ENCODE peak calls at places on chromosomes 13 and 19, in six cellular contexts. One of them, this sample, is unnamed.

GRCh38 chr19:57473646-57474045 is 3.7 kb downstream of the ZNF772 start:
- DNase-seq in lower lobe of right lung: no peak
- DNase-seq in substantia nigra: no peak
- DNase-seq in naive thymus-derived CD8-positive, alpha-beta T cell: no peak
- DNase-seq in SK-MEL-5: no peak
- DNase-seq in kidney: no peak
- DNase-seq in this sample: no peak

GRCh38 chr19:1553415-1553814 is 14.7 kb downstream of the MEX3D start:
- DNase-seq in lower lobe of right lung: no peak
- DNase-seq in substantia nigra: no peak
- DNase-seq in naive thymus-derived CD8-positive, alpha-beta T cell: no peak
- DNase-seq in SK-MEL-5: no peak
- DNase-seq in kidney: no peak
- DNase-seq in this sample: no peak

GRCh38 chr19:54523403-54523802 is 20.8 kb downstream of the LAIR2 start:
- DNase-seq in lower lobe of right lung: no peak
- DNase-seq in substantia nigra: no peak
- DNase-seq in naive thymus-derived CD8-positive, alpha-beta T cell: no peak
- DNase-seq in SK-MEL-5: no peak
- DNase-seq in kidney: no peak
- DNase-seq in this sample: no peak

GRCh38 chr19:34431681-34432402 is 3.7 kb downstream of the UBA2 start:
- DNase-seq in lower lobe of right lung: no peak
- DNase-seq in substantia nigra: no peak
- DNase-seq in naive thymus-derived CD8-positive, alpha-beta T cell: no peak
- DNase-seq in SK-MEL-5: no peak
- DNase-seq in kidney: no peak
- DNase-seq in this sample: no peak

GRCh38 chr19:37963190-37963947 is 56.4 kb downstream of the SIPA1L3 start:
- DNase-seq in lower lobe of right lung: no peak
- DNase-seq in substantia nigra: no peak
- DNase-seq in naive thymus-derived CD8-positive, alpha-beta T cell: no peak
- DNase-seq in SK-MEL-5: no peak
- DNase-seq in kidney: no peak
- DNase-seq in this sample: no peak

GRCh38 chr19:3178377-3178972 is at the start of gene S1PR4:
- DNase-seq in lower lobe of right lung: peak
- DNase-seq in substantia nigra: no peak
- DNase-seq in naive thymus-derived CD8-positive, alpha-beta T cell: peak
- DNase-seq in SK-MEL-5: no peak
- DNase-seq in kidney: peak
- DNase-seq in this sample: no peak

GRCh38 chr19:17125052-17125727 is 49.6 kb downstream of the MYO9B start:
- DNase-seq in lower lobe of right lung: no peak
- DNase-seq in substantia nigra: no peak
- DNase-seq in naive thymus-derived CD8-positive, alpha-beta T cell: no peak
- DNase-seq in SK-MEL-5: peak
- DNase-seq in kidney: no peak
- DNase-seq in this sample: no peak

GRCh38 chr13:30752201-30752797 is 17.0 kb downstream of the ALOX5AP start:
- DNase-seq in lower lobe of right lung: no peak
- DNase-seq in substantia nigra: no peak
- DNase-seq in naive thymus-derived CD8-positive, alpha-beta T cell: no peak
- DNase-seq in SK-MEL-5: no peak
- DNase-seq in kidney: no peak
- DNase-seq in this sample: no peak

GRCh38 chr13:99987180-99988047 is 5.8 kb downstream of the ZIC2 start:
- DNase-seq in lower lobe of right lung: no peak
- DNase-seq in substantia nigra: no peak
- DNase-seq in naive thymus-derived CD8-positive, alpha-beta T cell: no peak
- DNase-seq in SK-MEL-5: no peak
- DNase-seq in kidney: no peak
- DNase-seq in this sample: no peak

GRCh38 chr13:83563499-83563898 is 318.8 kb downstream of the SLITRK1 start:
- DNase-seq in lower lobe of right lung: no peak
- DNase-seq in substantia nigra: no peak
- DNase-seq in naive thymus-derived CD8-positive, alpha-beta T cell: no peak
- DNase-seq in SK-MEL-5: no peak
- DNase-seq in kidney: no peak
- DNase-seq in this sample: no peak

GRCh38 chr19:47315125-47315821 is 5.6 kb downstream of the C5AR1 start:
- DNase-seq in lower lobe of right lung: peak
- DNase-seq in substantia nigra: no peak
- DNase-seq in naive thymus-derived CD8-positive, alpha-beta T cell: no peak
- DNase-seq in SK-MEL-5: peak
- DNase-seq in kidney: no peak
- DNase-seq in this sample: no peak

GRCh38 chr19:10189631-10190425 is 4.9 kb downstream of the DNMT1 start:
- DNase-seq in lower lobe of right lung: no peak
- DNase-seq in substantia nigra: no peak
- DNase-seq in naive thymus-derived CD8-positive, alpha-beta T cell: no peak
- DNase-seq in SK-MEL-5: no peak
- DNase-seq in kidney: peak
- DNase-seq in this sample: no peak

GRCh38 chr13:34816543-34816942 is 125.5 kb upstream of the NBEA start:
- DNase-seq in lower lobe of right lung: no peak
- DNase-seq in substantia nigra: no peak
- DNase-seq in naive thymus-derived CD8-positive, alpha-beta T cell: no peak
- DNase-seq in SK-MEL-5: peak
- DNase-seq in kidney: no peak
- DNase-seq in this sample: no peak

GRCh38 chr13:50589139-50589538 is 254.4 kb downstream of the DLEU7 start:
- DNase-seq in lower lobe of right lung: no peak
- DNase-seq in substantia nigra: no peak
- DNase-seq in naive thymus-derived CD8-positive, alpha-beta T cell: no peak
- DNase-seq in SK-MEL-5: no peak
- DNase-seq in kidney: no peak
- DNase-seq in this sample: no peak

GRCh38 chr19:14103310-14103709 is 12.8 kb upstream of the SAMD1 start:
- DNase-seq in lower lobe of right lung: no peak
- DNase-seq in substantia nigra: no peak
- DNase-seq in naive thymus-derived CD8-positive, alpha-beta T cell: no peak
- DNase-seq in SK-MEL-5: no peak
- DNase-seq in kidney: no peak
- DNase-seq in this sample: no peak

GRCh38 chr13:107576430-107576829 is 638.9 kb downstream of the LIG4 start:
- DNase-seq in lower lobe of right lung: no peak
- DNase-seq in substantia nigra: no peak
- DNase-seq in naive thymus-derived CD8-positive, alpha-beta T cell: no peak
- DNase-seq in SK-MEL-5: no peak
- DNase-seq in kidney: no peak
- DNase-seq in this sample: no peak

GRCh38 chr19:5321066-5321642 is 19.5 kb downstream of the PTPRS start:
- DNase-seq in lower lobe of right lung: no peak
- DNase-seq in substantia nigra: no peak
- DNase-seq in naive thymus-derived CD8-positive, alpha-beta T cell: no peak
- DNase-seq in SK-MEL-5: no peak
- DNase-seq in kidney: no peak
- DNase-seq in this sample: no peak

GRCh38 chr13:41916173-41916954 is 44.5 kb downstream of the VWA8 start:
- DNase-seq in lower lobe of right lung: no peak
- DNase-seq in substantia nigra: no peak
- DNase-seq in naive thymus-derived CD8-positive, alpha-beta T cell: no peak
- DNase-seq in SK-MEL-5: peak
- DNase-seq in kidney: no peak
- DNase-seq in this sample: no peak

GRCh38 chr13:94716016-94716415 is 3.7 kb upstream of the SOX21 start:
- DNase-seq in lower lobe of right lung: no peak
- DNase-seq in substantia nigra: no peak
- DNase-seq in naive thymus-derived CD8-positive, alpha-beta T cell: no peak
- DNase-seq in SK-MEL-5: peak
- DNase-seq in kidney: no peak
- DNase-seq in this sample: no peak

GRCh38 chr13:42280537-42280936 is 8.6 kb downstream of the AKAP11 start:
- DNase-seq in lower lobe of right lung: no peak
- DNase-seq in substantia nigra: no peak
- DNase-seq in naive thymus-derived CD8-positive, alpha-beta T cell: no peak
- DNase-seq in SK-MEL-5: no peak
- DNase-seq in kidney: no peak
- DNase-seq in this sample: no peak

GRCh38 chr13:36559388-36559787 is 114.4 kb upstream of the SERTM1 start:
- DNase-seq in lower lobe of right lung: no peak
- DNase-seq in substantia nigra: no peak
- DNase-seq in naive thymus-derived CD8-positive, alpha-beta T cell: no peak
- DNase-seq in SK-MEL-5: no peak
- DNase-seq in kidney: no peak
- DNase-seq in this sample: no peak

GRCh38 chr13:80374453-80374852 is 33.5 kb upstream of the SPRY2 start:
- DNase-seq in lower lobe of right lung: no peak
- DNase-seq in substantia nigra: no peak
- DNase-seq in naive thymus-derived CD8-positive, alpha-beta T cell: no peak
- DNase-seq in SK-MEL-5: no peak
- DNase-seq in kidney: no peak
- DNase-seq in this sample: no peak

GRCh38 chr13:40052954-40053353 is 397.5 kb downstream of the COG6 start:
- DNase-seq in lower lobe of right lung: no peak
- DNase-seq in substantia nigra: no peak
- DNase-seq in naive thymus-derived CD8-positive, alpha-beta T cell: no peak
- DNase-seq in SK-MEL-5: no peak
- DNase-seq in kidney: no peak
- DNase-seq in this sample: no peak

GRCh38 chr13:32538234-32538620 is 368 bp downstream of the N4BP2L2 start:
- DNase-seq in lower lobe of right lung: peak
- DNase-seq in substantia nigra: peak
- DNase-seq in naive thymus-derived CD8-positive, alpha-beta T cell: no peak
- DNase-seq in SK-MEL-5: no peak
- DNase-seq in kidney: peak
- DNase-seq in this sample: no peak

GRCh38 chr13:24636776-24637175 is 43.4 kb upstream of the ATP12A start:
- DNase-seq in lower lobe of right lung: no peak
- DNase-seq in substantia nigra: no peak
- DNase-seq in naive thymus-derived CD8-positive, alpha-beta T cell: no peak
- DNase-seq in SK-MEL-5: no peak
- DNase-seq in kidney: no peak
- DNase-seq in this sample: no peak

GRCh38 chr13:98563071-98563470 is 13.8 kb downstream of the STK24 start:
- DNase-seq in lower lobe of right lung: no peak
- DNase-seq in substantia nigra: no peak
- DNase-seq in naive thymus-derived CD8-positive, alpha-beta T cell: peak
- DNase-seq in SK-MEL-5: no peak
- DNase-seq in kidney: no peak
- DNase-seq in this sample: no peak

GRCh38 chr13:74768521-74769090 is 634.4 kb upstream of the KLF12 start:
- DNase-seq in lower lobe of right lung: no peak
- DNase-seq in substantia nigra: no peak
- DNase-seq in naive thymus-derived CD8-positive, alpha-beta T cell: no peak
- DNase-seq in SK-MEL-5: no peak
- DNase-seq in kidney: no peak
- DNase-seq in this sample: no peak

This sample was measured in hypothalamus.